ENCODE peak calls at places on chromosomes 6 and 20, in six cellular contexts. D is HepG2, M is GM12892, A is K562, G is GM12878, X is H1. Z is an unnamed sample.

GRCh38 chr6:7518853-7519252 is 22.6 kb upstream of the DSP start:
- DNase-seq in X (no peak), A (no peak), G (no peak), M (no peak), D (no peak), Z (no peak)

GRCh38 chr6:153858529-153858928 is 180.5 kb upstream of the OPRM1 start:
- DNase-seq in M (no peak), G (no peak), A (no peak), D (no peak), X (no peak), Z (no peak)

GRCh38 chr6:33731035-33731434 is 15.7 kb downstream of the IP6K3 start:
- DNase-seq in D (no peak), G (no peak), M (no peak), A (no peak), X (no peak), Z (no peak)

GRCh38 chr20:64083380-64084208 is 604 bp downstream of the LKAAEAR1 start:
- DNase-seq in X (no peak), D (peak), M (no peak), A (peak), G (no peak), Z (no peak)

GRCh38 chr6:163668061-163668426 is 253.5 kb downstream of the QKI start:
- DNase-seq in M (peak), G (no peak), A (no peak), D (no peak), X (no peak), Z (peak)

GRCh38 chr6:42702200-42702599 is 20.2 kb downstream of the PRPH2 start:
- DNase-seq in X (no peak), G (no peak), A (peak), M (no peak), D (peak), Z (no peak)

GRCh38 chr6:37155394-37156312 is 14.3 kb upstream of the PIM1 start:
- DNase-seq in A (peak), G (peak), M (peak), D (no peak), X (no peak), Z (no peak)

GRCh38 chr6:156658596-156659316 is 118.4 kb upstream of the ARID1B start:
- DNase-seq in D (no peak), X (no peak), A (no peak), M (no peak), G (no peak), Z (no peak)

GRCh38 chr6:143647712-143648111 is 30.1 kb upstream of the PHACTR2 start:
- DNase-seq in D (no peak), G (no peak), M (no peak), A (no peak), X (no peak), Z (no peak)

GRCh38 chr20:59646487-59646886 is 42.1 kb downstream of the PHACTR3 start:
- DNase-seq in G (no peak), M (no peak), X (no peak), A (no peak), D (no peak), Z (no peak)

GRCh38 chr20:11766961-11767360 is 150.7 kb upstream of the BTBD3 start:
- DNase-seq in M (no peak), A (no peak), G (no peak), X (peak), D (no peak), Z (no peak)

GRCh38 chr6:33590531-33591198 is 10.6 kb upstream of the BAK1 start:
- DNase-seq in X (no peak), A (peak), M (no peak), G (no peak), D (peak), Z (no peak)

GRCh38 chr6:125598422-125598821 is 151.0 kb upstream of the HEY2 start:
- DNase-seq in M (no peak), D (no peak), G (no peak), X (no peak), A (no peak), Z (no peak)

GRCh38 chr6:20881365-20881764 is 347.1 kb downstream of the CDKAL1 start:
- DNase-seq in A (no peak), D (no peak), M (no peak), X (no peak), G (no peak), Z (no peak)

GRCh38 chr20:48260370-48260769 is 475.1 kb upstream of the SULF2 start:
- DNase-seq in G (no peak), M (no peak), D (no peak), A (no peak), X (no peak), Z (no peak)

GRCh38 chr6:109867009-109867969 is 110.8 kb upstream of the GPR6 start:
- DNase-seq in A (no peak), M (no peak), G (no peak), X (no peak), D (no peak), Z (no peak)

GRCh38 chr6:36196049-36196879 is at the start of gene BRPF3:
- DNase-seq in M (peak), G (no peak), D (peak), X (no peak), A (peak), Z (peak)

GRCh38 chr20:5474646-5475550 is 158.1 kb upstream of the PROKR2 start:
- DNase-seq in X (no peak), M (no peak), D (no peak), G (no peak), A (no peak), Z (no peak)

GRCh38 chr6:111478749-111479148 is 4.3 kb downstream of the REV3L start:
- DNase-seq in M (no peak), A (no peak), G (peak), D (peak), X (no peak), Z (no peak)

GRCh38 chr6:140269766-140270165 is 895.3 kb upstream of the CITED2 start:
- DNase-seq in A (no peak), G (no peak), X (no peak), M (no peak), D (no peak), Z (no peak)

GRCh38 chr6:68777956-68778355 is 142.9 kb downstream of the ADGRB3 start:
- DNase-seq in D (no peak), G (no peak), X (no peak), A (no peak), M (no peak), Z (no peak)

GRCh38 chr6:133890941-133891813 is 2.3 kb downstream of the TCF21 start:
- DNase-seq in D (no peak), X (no peak), G (no peak), A (no peak), M (no peak), Z (no peak)

GRCh38 chr6:22411408-22412105 is 114.7 kb upstream of the PRL start:
- DNase-seq in G (no peak), M (no peak), A (no peak), X (no peak), D (no peak), Z (no peak)
- TF ChIP-seq POLR2AphosphoS5 in G (no peak), M (no peak), A (no peak), X (no peak), D (no peak), Z (no peak)

DNA sequence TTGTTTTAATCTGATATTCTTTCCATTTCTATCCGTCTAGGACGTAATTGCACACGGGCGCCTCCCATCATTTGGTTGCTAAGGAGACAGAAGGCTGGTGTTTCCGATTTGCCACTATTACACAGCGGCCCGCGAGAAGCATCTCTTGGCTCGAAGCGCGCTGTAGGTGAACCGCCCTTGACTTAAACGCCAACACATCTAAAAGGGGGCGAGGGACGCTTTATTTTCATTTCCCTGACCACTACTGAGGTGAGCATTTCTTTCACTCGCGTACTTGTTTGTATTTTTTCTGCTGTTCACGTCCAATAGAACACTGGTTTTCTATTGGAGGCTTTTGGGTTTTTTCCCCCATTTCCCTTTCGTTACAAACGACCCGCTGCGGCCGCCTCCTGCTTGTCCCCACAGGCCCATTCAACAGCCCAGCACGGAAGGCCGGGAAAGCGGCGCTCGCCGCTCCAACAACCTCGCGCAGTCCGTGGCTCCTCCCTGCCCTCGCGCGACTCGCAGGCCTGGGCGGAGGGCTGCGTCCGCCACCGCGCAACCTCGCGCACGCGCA is 505 bp upstream of the WRNIP1 start:
- DNase-seq in G (no peak), X (no peak), D (peak), A (peak), M (peak), Z (peak)
- TF ChIP-seq POLR2A in G (peak), X (peak), D (no peak), A (peak), M (peak), Z (peak)

GRCh38 chr20:34127787-34128186 is 15.7 kb upstream of the EIF2S2 start:
- DNase-seq in D (no peak), G (no peak), X (no peak), M (no peak), A (no peak), Z (no peak)

GRCh38 chr20:34124469-34125249 is 12.6 kb upstream of the EIF2S2 start:
- DNase-seq in X (no peak), M (peak), D (no peak), G (no peak), A (no peak), Z (peak)

GRCh38 chr20:34129518-34130162 is 17.6 kb upstream of the EIF2S2 start:
- DNase-seq in G (peak), X (no peak), M (peak), D (peak), A (peak), Z (peak)
- TF ChIP-seq TAF1 in G (no peak), X (no peak), M (no peak), D (peak), A (no peak), Z (no peak)

GRCh38 chr6:28269492-28269891 is 2.5 kb downstream of the ZSCAN26 start:
- DNase-seq in M (no peak), D (no peak), G (no peak), A (peak), X (no peak), Z (no peak)

GRCh38 chr6:28267695-28268059 is 734 bp downstream of the ZSCAN26 start:
- DNase-seq in X (no peak), M (no peak), G (no peak), A (no peak), D (no peak), Z (no peak)

GRCh38 chr6:28264834-28265401 is 2.0 kb upstream of the ZSCAN26 start:
- DNase-seq in X (no peak), M (no peak), D (no peak), A (peak), G (no peak), Z (no peak)

GRCh38 chr6:28266563-28266961 is 381 bp upstream of the ZSCAN26 start:
- DNase-seq in G (no peak), M (no peak), X (no peak), D (no peak), A (no peak), Z (no peak)

GRCh38 chr6:28266962-28267694 is at the start of gene ZSCAN26:
- DNase-seq in A (peak), X (peak), D (peak), G (peak), M (peak), Z (peak)
- TF ChIP-seq POLR2AphosphoS5 in A (peak), X (peak), D (peak), G (peak), M (peak), Z (peak)

GRCh38 chr6:44104661-44105060 is 22.6 kb downstream of the MRPL14 start:
- DNase-seq in M (no peak), X (no peak), A (no peak), G (no peak), D (no peak), Z (no peak)
- TF ChIP-seq POLR2A in M (no peak), X (no peak), A (no peak), G (no peak), D (no peak), Z (no peak)